ENCODE peak calls at places on chromosomes 2 and 18, in four cellular contexts. J, D, G and M are unnamed samples.

GRCh38 chr2:137912358-137912757 is 51.9 kb upstream of the HNMT start:
- DNase-seq in J (no peak), D (no peak), G (no peak), M (no peak)

GRCh38 chr18:9711361-9712129 is 3.4 kb downstream of the RAB31 start:
- DNase-seq in J (no peak), G (no peak), D (no peak), M (no peak)

GRCh38 chr18:58239879-58240278 is 195.9 kb downstream of the NEDD4L start:
- DNase-seq in G (no peak), J (no peak), D (no peak), M (peak; percentile 45)

GRCh38 chr2:233460726-233461431 is 105.7 kb downstream of the USP40 start:
- DNase-seq in J (peak; percentile 64), G (peak; percentile 29), D (peak; percentile 15), M (no peak)

GRCh38 chr18:7000484-7001096 is 117.0 kb downstream of the LAMA1 start:
- DNase-seq in J (no peak), D (no peak), G (no peak), M (no peak)

GRCh38 chr2:187586091-187586632 is 31.9 kb upstream of the TFPI start:
- DNase-seq in J (no peak), G (no peak), D (no peak), M (no peak)

GRCh38 chr2:196131949-196132925 is 39.1 kb downstream of the STK17B start:
- DNase-seq in G (no peak), J (no peak), D (no peak), M (no peak)

GRCh38 chr2:187519419-187520120 is 34.7 kb downstream of the TFPI start:
- DNase-seq in J (no peak), D (no peak), G (no peak), M (no peak)

GRCh38 chr2:236711440-236711839 is 141.8 kb downstream of the ACKR3 start:
- DNase-seq in J (no peak), G (peak; percentile 59), D (no peak), M (no peak)

GRCh38 chr2:170878061-170878460 is 51.0 kb upstream of the GORASP2 start:
- DNase-seq in J (no peak), G (no peak), D (no peak), M (no peak)

GRCh38 chr2:190327995-190328394 is 8.4 kb upstream of the HIBCH start:
- DNase-seq in J (no peak), D (no peak), G (no peak), M (no peak)

GRCh38 chr2:165018207-165018606 is 62.9 kb upstream of the SLC38A11 start:
- DNase-seq in D (no peak), J (no peak), G (no peak), M (no peak)

GRCh38 chr2:104213758-104214157 is 640.2 kb upstream of the POU3F3 start:
- DNase-seq in G (no peak), J (no peak), D (no peak), M (no peak)

GRCh38 chr2:214543386-214543955 is 132.6 kb downstream of the VWC2L start:
- DNase-seq in J (no peak), D (no peak), G (no peak), M (no peak)

GRCh38 chr2:240368746-240369724 is 66.4 kb upstream of the GPC1 start:
- DNase-seq in D (peak; percentile 87), J (no peak), G (peak; percentile 89), M (no peak)

GRCh38 chr2:128422571-128422970 is 103.9 kb upstream of the HS6ST1 start:
- DNase-seq in G (no peak), J (no peak), D (no peak), M (no peak)

GRCh38 chr2:147711031-147711430 is 133.8 kb upstream of the ACVR2A start:
- DNase-seq in D (no peak), J (no peak), G (no peak), M (no peak)

GRCh38 chr2:42556351-42556890 is 12.0 kb upstream of the MTA3 start:
- DNase-seq in J (no peak), D (no peak), G (no peak), M (no peak)

GRCh38 chr2:219630770-219631405 is 3.5 kb downstream of the SLC4A3 start:
- DNase-seq in G (peak; percentile 95), J (no peak), D (peak; percentile 19), M (no peak)

GRCh38 chr2:11502740-11503292 is 31.0 kb upstream of the GREB1 start:
- DNase-seq in J (no peak), D (no peak), G (no peak), M (no peak)

GRCh38 chr2:197011777-197012641 is 85.5 kb upstream of the PGAP1 start:
- DNase-seq in J (peak; percentile 48), D (no peak), G (no peak), M (no peak)

GRCh38 chr2:216632952-216633615 is at the start of gene IGFBP2:
- DNase-seq in J (no peak), G (peak; percentile 53), D (peak; percentile 74), M (no peak)

GRCh38 chr2:237432484-237433092 is 18.6 kb upstream of the COL6A3 start:
- DNase-seq in G (no peak), D (no peak), J (no peak), M (no peak)

GRCh38 chr2:170244555-170244954 is 66.6 kb downstream of the MYO3B start:
- DNase-seq in D (no peak), J (no peak), G (no peak), M (no peak)

GRCh38 chr2:195461010-195461409 is 196.0 kb upstream of the SLC39A10 start:
- DNase-seq in J (no peak), D (no peak), G (no peak), M (no peak)

GRCh38 chr18:32893915-32894314 is 121.1 kb upstream of the KLHL14 start:
- DNase-seq in J (no peak), D (no peak), G (no peak), M (no peak)

GRCh38 chr2:148887349-148888002 is 12.4 kb downstream of the KIF5C start:
- DNase-seq in J (no peak), D (no peak), G (no peak), M (no peak)

GRCh38 chr2:197079832-197080555 is 153.5 kb upstream of the PGAP1 start:
- DNase-seq in G (no peak), D (no peak), J (no peak), M (no peak)

GRCh38 chr18:69686861-69687260 is 260.8 kb downstream of the CD226 start:
- DNase-seq in J (no peak), D (no peak), G (no peak), M (no peak)

GRCh38 chr18:37676276-37676675 is 110.7 kb upstream of the CELF4 start:
- DNase-seq in D (no peak), J (no peak), G (no peak), M (no peak)

GRCh38 chr2:239192456-239192855 is 208.4 kb downstream of the HDAC4 start:
- DNase-seq in D (no peak), G (no peak), J (no peak), M (no peak)

GRCh38 chr2:134314656-134315377 is 60.9 kb downstream of the MGAT5 start:
- DNase-seq in J (no peak), G (no peak), D (no peak), M (no peak)

GRCh38 chr2:48824116-48824515 is 68.6 kb upstream of the LHCGR start:
- DNase-seq in D (no peak), G (no peak), J (no peak), M (no peak)

GRCh38 chr2:215370116-215370965 is 58.5 kb downstream of the ATIC start:
- DNase-seq in G (no peak), J (no peak), D (no peak), M (no peak)